ENCODE peak calls at places on chromosome 5, in nine cellular contexts. One of them, this sample, is unnamed.

GRCh38 chr5:124370601-124371000 is 375.8 kb downstream of the ZNF608 start:
- DNase-seq in epithelial cell of esophagus: no peak
- DNase-seq in fibroblast of mammary gland: no peak
- DNase-seq in psoas muscle: no peak
- DNase-seq in kidney: no peak
- DNase-seq in HFF-Myc: no peak
- DNase-seq in astrocyte: no peak
- DNase-seq in tibial nerve: no peak
- DNase-seq in cardiac fibroblast: no peak
- DNase-seq in this sample: no peak

GRCh38 chr5:131163315-131164119 is 1.5 kb downstream of the HINT1 start:
- DNase-seq in epithelial cell of esophagus: peak
- DNase-seq in fibroblast of mammary gland: peak
- DNase-seq in psoas muscle: no peak
- DNase-seq in kidney: no peak
- DNase-seq in HFF-Myc: no peak
- DNase-seq in astrocyte: peak
- DNase-seq in tibial nerve: no peak
- DNase-seq in cardiac fibroblast: peak
- DNase-seq in this sample: peak

GRCh38 chr5:95296291-95296690 is 11.4 kb upstream of the MCTP1 start:
- DNase-seq in epithelial cell of esophagus: no peak
- DNase-seq in fibroblast of mammary gland: no peak
- DNase-seq in psoas muscle: no peak
- DNase-seq in kidney: no peak
- DNase-seq in HFF-Myc: no peak
- DNase-seq in astrocyte: no peak
- DNase-seq in tibial nerve: no peak
- DNase-seq in cardiac fibroblast: no peak
- DNase-seq in this sample: no peak

GRCh38 chr5:137147346-137147745 is 351.8 kb downstream of the SPOCK1 start:
- DNase-seq in epithelial cell of esophagus: no peak
- DNase-seq in fibroblast of mammary gland: no peak
- DNase-seq in psoas muscle: no peak
- DNase-seq in kidney: no peak
- DNase-seq in HFF-Myc: no peak
- DNase-seq in astrocyte: no peak
- DNase-seq in tibial nerve: no peak
- DNase-seq in cardiac fibroblast: no peak
- DNase-seq in this sample: no peak

GRCh38 chr5:110050640-110051345 is 361.1 kb downstream of the MAN2A1 start:
- DNase-seq in epithelial cell of esophagus: no peak
- DNase-seq in fibroblast of mammary gland: no peak
- DNase-seq in psoas muscle: no peak
- DNase-seq in kidney: no peak
- DNase-seq in HFF-Myc: no peak
- DNase-seq in astrocyte: no peak
- DNase-seq in tibial nerve: no peak
- DNase-seq in cardiac fibroblast: no peak
- DNase-seq in this sample: no peak

GRCh38 chr5:168006473-168007130 is 284.8 kb upstream of the WWC1 start:
- DNase-seq in epithelial cell of esophagus: no peak
- DNase-seq in fibroblast of mammary gland: no peak
- DNase-seq in psoas muscle: no peak
- DNase-seq in kidney: no peak
- DNase-seq in HFF-Myc: no peak
- DNase-seq in astrocyte: no peak
- DNase-seq in tibial nerve: no peak
- DNase-seq in cardiac fibroblast: peak
- DNase-seq in this sample: no peak

GRCh38 chr5:135244620-135245021 is 154.4 kb downstream of the MACROH2A1 start:
- DNase-seq in epithelial cell of esophagus: no peak
- DNase-seq in fibroblast of mammary gland: no peak
- DNase-seq in psoas muscle: no peak
- DNase-seq in kidney: peak
- DNase-seq in HFF-Myc: no peak
- DNase-seq in astrocyte: no peak
- DNase-seq in tibial nerve: no peak
- DNase-seq in cardiac fibroblast: no peak
- DNase-seq in this sample: no peak

GRCh38 chr5:31573494-31573893 is 41.4 kb downstream of the C5orf22 start:
- DNase-seq in epithelial cell of esophagus: no peak
- DNase-seq in fibroblast of mammary gland: no peak
- DNase-seq in psoas muscle: no peak
- DNase-seq in kidney: no peak
- DNase-seq in HFF-Myc: no peak
- DNase-seq in astrocyte: no peak
- DNase-seq in tibial nerve: no peak
- DNase-seq in cardiac fibroblast: no peak
- DNase-seq in this sample: no peak

GRCh38 chr5:179166886-179167841 is 107.0 kb downstream of the ZNF354C start:
- DNase-seq in epithelial cell of esophagus: no peak
- DNase-seq in fibroblast of mammary gland: peak
- DNase-seq in psoas muscle: peak
- DNase-seq in kidney: peak
- DNase-seq in HFF-Myc: no peak
- DNase-seq in astrocyte: peak
- DNase-seq in tibial nerve: no peak
- DNase-seq in cardiac fibroblast: peak
- DNase-seq in this sample: no peak

GRCh38 chr5:158720316-158720715 is 379.4 kb downstream of the EBF1 start:
- DNase-seq in epithelial cell of esophagus: no peak
- DNase-seq in fibroblast of mammary gland: no peak
- DNase-seq in psoas muscle: no peak
- DNase-seq in kidney: no peak
- DNase-seq in HFF-Myc: no peak
- DNase-seq in astrocyte: no peak
- DNase-seq in tibial nerve: no peak
- DNase-seq in cardiac fibroblast: no peak
- DNase-seq in this sample: no peak

GRCh38 chr5:96627792-96628191 is 34.4 kb upstream of the CAST start:
- DNase-seq in epithelial cell of esophagus: no peak
- DNase-seq in fibroblast of mammary gland: no peak
- DNase-seq in psoas muscle: no peak
- DNase-seq in kidney: no peak
- DNase-seq in HFF-Myc: no peak
- DNase-seq in astrocyte: no peak
- DNase-seq in tibial nerve: no peak
- DNase-seq in cardiac fibroblast: no peak
- DNase-seq in this sample: no peak

GRCh38 chr5:94853122-94853521 is 234.7 kb downstream of the SLF1 start:
- DNase-seq in epithelial cell of esophagus: no peak
- DNase-seq in fibroblast of mammary gland: no peak
- DNase-seq in psoas muscle: no peak
- DNase-seq in kidney: no peak
- DNase-seq in HFF-Myc: no peak
- DNase-seq in astrocyte: no peak
- DNase-seq in tibial nerve: no peak
- DNase-seq in cardiac fibroblast: no peak
- DNase-seq in this sample: no peak

GRCh38 chr5:15757635-15758034 is 257.7 kb downstream of the FBXL7 start:
- DNase-seq in epithelial cell of esophagus: no peak
- DNase-seq in fibroblast of mammary gland: no peak
- DNase-seq in psoas muscle: no peak
- DNase-seq in kidney: no peak
- DNase-seq in HFF-Myc: no peak
- DNase-seq in astrocyte: no peak
- DNase-seq in tibial nerve: no peak
- DNase-seq in cardiac fibroblast: no peak
- DNase-seq in this sample: no peak

GRCh38 chr5:40307920-40308319 is 371.8 kb upstream of the PTGER4 start:
- DNase-seq in epithelial cell of esophagus: no peak
- DNase-seq in fibroblast of mammary gland: no peak
- DNase-seq in psoas muscle: no peak
- DNase-seq in kidney: no peak
- DNase-seq in HFF-Myc: no peak
- DNase-seq in astrocyte: no peak
- DNase-seq in tibial nerve: no peak
- DNase-seq in cardiac fibroblast: no peak
- DNase-seq in this sample: no peak

GRCh38 chr5:90421136-90421535 is 11.6 kb upstream of the CETN3 start:
- DNase-seq in epithelial cell of esophagus: no peak
- DNase-seq in fibroblast of mammary gland: peak
- DNase-seq in psoas muscle: no peak
- DNase-seq in kidney: no peak
- DNase-seq in HFF-Myc: no peak
- DNase-seq in astrocyte: no peak
- DNase-seq in tibial nerve: no peak
- DNase-seq in cardiac fibroblast: peak
- DNase-seq in this sample: no peak

GRCh38 chr5:1391691-1392090 is 46.8 kb upstream of the CLPTM1L start:
- DNase-seq in epithelial cell of esophagus: no peak
- DNase-seq in fibroblast of mammary gland: no peak
- DNase-seq in psoas muscle: no peak
- DNase-seq in kidney: peak
- DNase-seq in HFF-Myc: no peak
- DNase-seq in astrocyte: no peak
- DNase-seq in tibial nerve: no peak
- DNase-seq in cardiac fibroblast: no peak
- DNase-seq in this sample: no peak

GRCh38 chr5:35438288-35438687 is 179.4 kb upstream of the SPEF2 start:
- DNase-seq in epithelial cell of esophagus: no peak
- DNase-seq in fibroblast of mammary gland: no peak
- DNase-seq in psoas muscle: no peak
- DNase-seq in kidney: no peak
- DNase-seq in HFF-Myc: no peak
- DNase-seq in astrocyte: no peak
- DNase-seq in tibial nerve: no peak
- DNase-seq in cardiac fibroblast: no peak
- DNase-seq in this sample: no peak

GRCh38 chr5:35440409-35440808 is 177.3 kb upstream of the SPEF2 start:
- DNase-seq in epithelial cell of esophagus: no peak
- DNase-seq in fibroblast of mammary gland: no peak
- DNase-seq in psoas muscle: no peak
- DNase-seq in kidney: no peak
- DNase-seq in HFF-Myc: no peak
- DNase-seq in astrocyte: no peak
- DNase-seq in tibial nerve: no peak
- DNase-seq in cardiac fibroblast: no peak
- DNase-seq in this sample: no peak

GRCh38 chr5:35442916-35443639 is 174.6 kb upstream of the SPEF2 start:
- DNase-seq in epithelial cell of esophagus: no peak
- DNase-seq in fibroblast of mammary gland: no peak
- DNase-seq in psoas muscle: no peak
- DNase-seq in kidney: no peak
- DNase-seq in HFF-Myc: no peak
- DNase-seq in astrocyte: no peak
- DNase-seq in tibial nerve: no peak
- DNase-seq in cardiac fibroblast: no peak
- DNase-seq in this sample: no peak

GRCh38 chr5:35438786-35439185 is 178.9 kb upstream of the SPEF2 start:
- DNase-seq in epithelial cell of esophagus: peak
- DNase-seq in fibroblast of mammary gland: peak
- DNase-seq in psoas muscle: no peak
- DNase-seq in kidney: no peak
- DNase-seq in HFF-Myc: no peak
- DNase-seq in astrocyte: peak
- DNase-seq in tibial nerve: no peak
- DNase-seq in cardiac fibroblast: no peak
- DNase-seq in this sample: no peak

GRCh38 chr5:35443803-35444595 is 173.7 kb upstream of the SPEF2 start:
- DNase-seq in epithelial cell of esophagus: no peak
- DNase-seq in fibroblast of mammary gland: no peak
- DNase-seq in psoas muscle: no peak
- DNase-seq in kidney: no peak
- DNase-seq in HFF-Myc: no peak
- DNase-seq in astrocyte: no peak
- DNase-seq in tibial nerve: no peak
- DNase-seq in cardiac fibroblast: no peak
- DNase-seq in this sample: no peak
- TF ChIP-seq CTCF in epithelial cell of esophagus: no peak
- TF ChIP-seq CTCF in fibroblast of mammary gland: no peak
- TF ChIP-seq CTCF in psoas muscle: no peak
- TF ChIP-seq CTCF in kidney: no peak
- TF ChIP-seq CTCF in HFF-Myc: no peak
- TF ChIP-seq CTCF in astrocyte: no peak
- TF ChIP-seq CTCF in tibial nerve: no peak
- TF ChIP-seq CTCF in cardiac fibroblast: no peak
- TF ChIP-seq CTCF in this sample: no peak

GRCh38 chr5:64347308-64347707 is 158.5 kb upstream of the RGS7BP start:
- DNase-seq in epithelial cell of esophagus: peak
- DNase-seq in fibroblast of mammary gland: no peak
- DNase-seq in psoas muscle: no peak
- DNase-seq in kidney: no peak
- DNase-seq in HFF-Myc: no peak
- DNase-seq in astrocyte: no peak
- DNase-seq in tibial nerve: no peak
- DNase-seq in cardiac fibroblast: peak
- DNase-seq in this sample: peak
- TF ChIP-seq CTCF in epithelial cell of esophagus: peak
- TF ChIP-seq CTCF in fibroblast of mammary gland: no peak
- TF ChIP-seq CTCF in psoas muscle: no peak
- TF ChIP-seq CTCF in kidney: no peak
- TF ChIP-seq CTCF in HFF-Myc: no peak
- TF ChIP-seq CTCF in astrocyte: no peak
- TF ChIP-seq CTCF in tibial nerve: no peak
- TF ChIP-seq CTCF in cardiac fibroblast: no peak
- TF ChIP-seq CTCF in this sample: peak

GRCh38 chr5:173642895-173643481 is 26.5 kb upstream of the BOD1 start:
- DNase-seq in epithelial cell of esophagus: no peak
- DNase-seq in fibroblast of mammary gland: no peak
- DNase-seq in psoas muscle: no peak
- DNase-seq in kidney: no peak
- DNase-seq in HFF-Myc: no peak
- DNase-seq in astrocyte: no peak
- DNase-seq in tibial nerve: no peak
- DNase-seq in cardiac fibroblast: no peak
- DNase-seq in this sample: peak
- TF ChIP-seq CTCF in epithelial cell of esophagus: no peak
- TF ChIP-seq CTCF in fibroblast of mammary gland: no peak
- TF ChIP-seq CTCF in psoas muscle: no peak
- TF ChIP-seq CTCF in kidney: no peak
- TF ChIP-seq CTCF in HFF-Myc: no peak
- TF ChIP-seq CTCF in astrocyte: no peak
- TF ChIP-seq CTCF in tibial nerve: no peak
- TF ChIP-seq CTCF in cardiac fibroblast: no peak
- TF ChIP-seq CTCF in this sample: no peak

GRCh38 chr5:125412051-125412560 is 665.7 kb upstream of the ZNF608 start:
- DNase-seq in epithelial cell of esophagus: peak
- DNase-seq in fibroblast of mammary gland: no peak
- DNase-seq in psoas muscle: no peak
- DNase-seq in kidney: peak
- DNase-seq in HFF-Myc: peak
- DNase-seq in astrocyte: peak
- DNase-seq in tibial nerve: no peak
- DNase-seq in cardiac fibroblast: peak
- DNase-seq in this sample: peak
- TF ChIP-seq CTCF in epithelial cell of esophagus: peak
- TF ChIP-seq CTCF in fibroblast of mammary gland: no peak
- TF ChIP-seq CTCF in psoas muscle: no peak
- TF ChIP-seq CTCF in kidney: peak
- TF ChIP-seq CTCF in HFF-Myc: no peak
- TF ChIP-seq CTCF in astrocyte: no peak
- TF ChIP-seq CTCF in tibial nerve: no peak
- TF ChIP-seq CTCF in cardiac fibroblast: peak
- TF ChIP-seq CTCF in this sample: peak